ENCODE peak calls at places on chromosomes 7 and 10, in nine cellular contexts. One of them, this sample, is unnamed.

GRCh38 chr10:100625821-100626220 is 90.1 kb downstream of the HIF1AN start:
- DNase-seq in body of pancreas: no peak
- DNase-seq in HFFc6: no peak
- DNase-seq in cardiac fibroblast: no peak
- DNase-seq in RWPE2: no peak
- DNase-seq in endothelial cell: no peak
- DNase-seq in fibroblast of villous mesenchyme: no peak
- DNase-seq in GM06990: no peak
- DNase-seq in adrenal gland: no peak
- DNase-seq in this sample: no peak

GRCh38 chr7:485188-486081 is 34.2 kb downstream of the PDGFA start:
- DNase-seq in body of pancreas: no peak
- DNase-seq in HFFc6: no peak
- DNase-seq in cardiac fibroblast: no peak
- DNase-seq in RWPE2: peak
- DNase-seq in endothelial cell: no peak
- DNase-seq in fibroblast of villous mesenchyme: no peak
- DNase-seq in GM06990: no peak
- DNase-seq in adrenal gland: no peak
- DNase-seq in this sample: no peak

GRCh38 chr10:73577788-73578187 is 13.4 kb downstream of the USP54 start:
- DNase-seq in body of pancreas: peak
- DNase-seq in HFFc6: no peak
- DNase-seq in cardiac fibroblast: peak
- DNase-seq in RWPE2: no peak
- DNase-seq in endothelial cell: no peak
- DNase-seq in fibroblast of villous mesenchyme: no peak
- DNase-seq in GM06990: no peak
- DNase-seq in adrenal gland: peak
- DNase-seq in this sample: no peak

GRCh38 chr7:150375662-150376521 is 3.2 kb upstream of the ZNF775 start:
- DNase-seq in body of pancreas: no peak
- DNase-seq in HFFc6: no peak
- DNase-seq in cardiac fibroblast: no peak
- DNase-seq in RWPE2: no peak
- DNase-seq in endothelial cell: no peak
- DNase-seq in fibroblast of villous mesenchyme: no peak
- DNase-seq in GM06990: peak
- DNase-seq in adrenal gland: no peak
- DNase-seq in this sample: no peak

GRCh38 chr7:12013983-12014382 is 182.0 kb upstream of the THSD7A start:
- DNase-seq in body of pancreas: no peak
- DNase-seq in HFFc6: no peak
- DNase-seq in cardiac fibroblast: no peak
- DNase-seq in RWPE2: no peak
- DNase-seq in endothelial cell: no peak
- DNase-seq in fibroblast of villous mesenchyme: no peak
- DNase-seq in GM06990: no peak
- DNase-seq in adrenal gland: no peak
- DNase-seq in this sample: no peak

GRCh38 chr10:22900841-22901601 is 26.8 kb upstream of the ARMC3 start:
- DNase-seq in body of pancreas: no peak
- DNase-seq in HFFc6: no peak
- DNase-seq in cardiac fibroblast: peak
- DNase-seq in RWPE2: no peak
- DNase-seq in endothelial cell: no peak
- DNase-seq in fibroblast of villous mesenchyme: no peak
- DNase-seq in GM06990: no peak
- DNase-seq in adrenal gland: no peak
- DNase-seq in this sample: no peak

GRCh38 chr7:142645777-142646176 is 103.5 kb upstream of the PRSS1 start:
- DNase-seq in body of pancreas: no peak
- DNase-seq in HFFc6: no peak
- DNase-seq in cardiac fibroblast: no peak
- DNase-seq in RWPE2: no peak
- DNase-seq in endothelial cell: no peak
- DNase-seq in fibroblast of villous mesenchyme: no peak
- DNase-seq in GM06990: no peak
- DNase-seq in adrenal gland: peak
- DNase-seq in this sample: no peak

GRCh38 chr10:132748545-132749427 is 37.2 kb downstream of the NKX6-2 start:
- DNase-seq in body of pancreas: no peak
- DNase-seq in HFFc6: no peak
- DNase-seq in cardiac fibroblast: no peak
- DNase-seq in RWPE2: no peak
- DNase-seq in endothelial cell: no peak
- DNase-seq in fibroblast of villous mesenchyme: no peak
- DNase-seq in GM06990: no peak
- DNase-seq in adrenal gland: no peak
- DNase-seq in this sample: no peak

GRCh38 chr7:120473352-120473751 is 200.4 kb downstream of the KCND2 start:
- DNase-seq in body of pancreas: no peak
- DNase-seq in HFFc6: no peak
- DNase-seq in cardiac fibroblast: no peak
- DNase-seq in RWPE2: no peak
- DNase-seq in endothelial cell: no peak
- DNase-seq in fibroblast of villous mesenchyme: no peak
- DNase-seq in GM06990: no peak
- DNase-seq in adrenal gland: no peak
- DNase-seq in this sample: no peak

GRCh38 chr10:51031995-51032394 is 42.3 kb upstream of the PRKG1 start:
- DNase-seq in body of pancreas: no peak
- DNase-seq in HFFc6: no peak
- DNase-seq in cardiac fibroblast: no peak
- DNase-seq in RWPE2: no peak
- DNase-seq in endothelial cell: no peak
- DNase-seq in fibroblast of villous mesenchyme: no peak
- DNase-seq in GM06990: no peak
- DNase-seq in adrenal gland: no peak
- DNase-seq in this sample: no peak

GRCh38 chr10:106636781-106637491 is 527.6 kb downstream of the SORCS1 start:
- DNase-seq in body of pancreas: no peak
- DNase-seq in HFFc6: no peak
- DNase-seq in cardiac fibroblast: no peak
- DNase-seq in RWPE2: no peak
- DNase-seq in endothelial cell: no peak
- DNase-seq in fibroblast of villous mesenchyme: no peak
- DNase-seq in GM06990: no peak
- DNase-seq in adrenal gland: no peak
- DNase-seq in this sample: no peak

GRCh38 chr7:158614695-158615094 is 27.1 kb upstream of the PTPRN2 start:
- DNase-seq in body of pancreas: no peak
- DNase-seq in HFFc6: peak
- DNase-seq in cardiac fibroblast: peak
- DNase-seq in RWPE2: no peak
- DNase-seq in endothelial cell: no peak
- DNase-seq in fibroblast of villous mesenchyme: peak
- DNase-seq in GM06990: no peak
- DNase-seq in adrenal gland: no peak
- DNase-seq in this sample: no peak

DNA sequence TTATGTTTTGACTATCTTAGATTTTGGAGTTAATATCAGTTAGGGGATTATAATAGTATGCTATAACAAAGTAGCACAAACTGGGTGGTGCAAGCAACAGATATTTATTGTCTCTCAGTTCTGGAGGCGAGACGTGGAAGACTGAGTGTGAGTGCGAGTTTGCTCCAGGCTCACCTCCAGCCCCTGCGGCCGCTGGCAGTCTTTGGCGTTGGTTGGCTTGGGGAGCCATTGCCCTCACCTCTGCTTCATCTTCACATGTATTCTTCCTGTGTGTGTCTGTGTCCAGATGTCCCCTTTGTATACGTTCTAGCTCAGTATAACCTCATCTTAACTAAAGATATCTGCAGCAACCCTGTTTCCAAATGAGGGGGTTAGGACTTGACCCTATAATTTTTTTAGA is 343.9 kb upstream of the COBL start:
- DNase-seq in body of pancreas: no peak
- DNase-seq in HFFc6: no peak
- DNase-seq in cardiac fibroblast: no peak
- DNase-seq in RWPE2: no peak
- DNase-seq in endothelial cell: no peak
- DNase-seq in fibroblast of villous mesenchyme: no peak
- DNase-seq in GM06990: no peak
- DNase-seq in adrenal gland: no peak
- DNase-seq in this sample: no peak
- TF ChIP-seq CTCF in body of pancreas: no peak
- TF ChIP-seq CTCF in HFFc6: no peak
- TF ChIP-seq CTCF in cardiac fibroblast: no peak
- TF ChIP-seq CTCF in RWPE2: no peak
- TF ChIP-seq CTCF in endothelial cell: no peak
- TF ChIP-seq CTCF in fibroblast of villous mesenchyme: no peak
- TF ChIP-seq CTCF in GM06990: no peak
- TF ChIP-seq CTCF in adrenal gland: no peak
- TF ChIP-seq CTCF in this sample: no peak

GRCh38 chr10:87729940-87730339 is 70.3 kb downstream of the PAPSS2 start:
- DNase-seq in body of pancreas: no peak
- DNase-seq in HFFc6: no peak
- DNase-seq in cardiac fibroblast: no peak
- DNase-seq in RWPE2: no peak
- DNase-seq in endothelial cell: no peak
- DNase-seq in fibroblast of villous mesenchyme: no peak
- DNase-seq in GM06990: no peak
- DNase-seq in adrenal gland: no peak
- DNase-seq in this sample: no peak

GRCh38 chr10:87740232-87740631 is 77.8 kb downstream of the ATAD1 start:
- DNase-seq in body of pancreas: no peak
- DNase-seq in HFFc6: peak
- DNase-seq in cardiac fibroblast: peak
- DNase-seq in RWPE2: no peak
- DNase-seq in endothelial cell: no peak
- DNase-seq in fibroblast of villous mesenchyme: peak
- DNase-seq in GM06990: no peak
- DNase-seq in adrenal gland: no peak
- DNase-seq in this sample: no peak

GRCh38 chr10:87733081-87733480 is 73.4 kb downstream of the PAPSS2 start:
- DNase-seq in body of pancreas: no peak
- DNase-seq in HFFc6: no peak
- DNase-seq in cardiac fibroblast: peak
- DNase-seq in RWPE2: no peak
- DNase-seq in endothelial cell: no peak
- DNase-seq in fibroblast of villous mesenchyme: no peak
- DNase-seq in GM06990: no peak
- DNase-seq in adrenal gland: no peak
- DNase-seq in this sample: no peak

GRCh38 chr10:87734987-87735827 is 75.5 kb downstream of the PAPSS2 start:
- DNase-seq in body of pancreas: peak
- DNase-seq in HFFc6: peak
- DNase-seq in cardiac fibroblast: peak
- DNase-seq in RWPE2: no peak
- DNase-seq in endothelial cell: peak
- DNase-seq in fibroblast of villous mesenchyme: peak
- DNase-seq in GM06990: no peak
- DNase-seq in adrenal gland: no peak
- DNase-seq in this sample: peak
- TF ChIP-seq CTCF in body of pancreas: peak
- TF ChIP-seq CTCF in HFFc6: peak
- TF ChIP-seq CTCF in cardiac fibroblast: peak
- TF ChIP-seq CTCF in RWPE2: peak
- TF ChIP-seq CTCF in endothelial cell: peak
- TF ChIP-seq CTCF in fibroblast of villous mesenchyme: peak
- TF ChIP-seq CTCF in GM06990: peak
- TF ChIP-seq CTCF in adrenal gland: peak
- TF ChIP-seq CTCF in this sample: peak

GRCh38 chr7:83947260-83947659 is 247.3 kb downstream of the SEMA3A start:
- DNase-seq in body of pancreas: no peak
- DNase-seq in HFFc6: no peak
- DNase-seq in cardiac fibroblast: peak
- DNase-seq in RWPE2: no peak
- DNase-seq in endothelial cell: peak
- DNase-seq in fibroblast of villous mesenchyme: no peak
- DNase-seq in GM06990: no peak
- DNase-seq in adrenal gland: no peak
- DNase-seq in this sample: peak
- TF ChIP-seq CTCF in body of pancreas: peak
- TF ChIP-seq CTCF in HFFc6: peak
- TF ChIP-seq CTCF in cardiac fibroblast: peak
- TF ChIP-seq CTCF in RWPE2: peak
- TF ChIP-seq CTCF in endothelial cell: no peak
- TF ChIP-seq CTCF in fibroblast of villous mesenchyme: peak
- TF ChIP-seq CTCF in GM06990: peak
- TF ChIP-seq CTCF in adrenal gland: no peak
- TF ChIP-seq CTCF in this sample: peak

DNA sequence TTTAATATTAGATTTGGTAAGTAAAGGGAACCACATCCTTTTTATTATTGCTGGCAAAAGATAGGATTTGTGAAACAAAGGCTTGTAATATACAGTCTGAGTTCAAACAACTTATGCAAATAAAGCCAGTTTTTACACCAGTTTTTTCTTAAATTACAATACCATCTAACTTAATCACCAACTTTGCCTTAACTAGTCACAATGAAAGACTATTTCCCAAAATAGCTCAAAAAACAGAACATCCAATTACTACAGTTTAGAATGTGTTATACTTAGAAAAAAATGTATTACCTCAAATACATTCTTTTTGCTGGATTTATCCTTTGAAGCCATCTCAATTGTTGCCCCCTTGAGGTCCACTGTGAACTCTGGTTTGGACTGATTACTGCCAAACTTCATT is 108.5 kb downstream of the ARHGAP12 start:
- DNase-seq in body of pancreas: no peak
- DNase-seq in HFFc6: no peak
- DNase-seq in cardiac fibroblast: no peak
- DNase-seq in RWPE2: no peak
- DNase-seq in endothelial cell: no peak
- DNase-seq in fibroblast of villous mesenchyme: no peak
- DNase-seq in GM06990: no peak
- DNase-seq in adrenal gland: no peak
- DNase-seq in this sample: no peak
- TF ChIP-seq CTCF in body of pancreas: no peak
- TF ChIP-seq CTCF in HFFc6: peak
- TF ChIP-seq CTCF in cardiac fibroblast: no peak
- TF ChIP-seq CTCF in RWPE2: no peak
- TF ChIP-seq CTCF in endothelial cell: no peak
- TF ChIP-seq CTCF in fibroblast of villous mesenchyme: no peak
- TF ChIP-seq CTCF in GM06990: no peak
- TF ChIP-seq CTCF in adrenal gland: no peak
- TF ChIP-seq CTCF in this sample: no peak

DNA sequence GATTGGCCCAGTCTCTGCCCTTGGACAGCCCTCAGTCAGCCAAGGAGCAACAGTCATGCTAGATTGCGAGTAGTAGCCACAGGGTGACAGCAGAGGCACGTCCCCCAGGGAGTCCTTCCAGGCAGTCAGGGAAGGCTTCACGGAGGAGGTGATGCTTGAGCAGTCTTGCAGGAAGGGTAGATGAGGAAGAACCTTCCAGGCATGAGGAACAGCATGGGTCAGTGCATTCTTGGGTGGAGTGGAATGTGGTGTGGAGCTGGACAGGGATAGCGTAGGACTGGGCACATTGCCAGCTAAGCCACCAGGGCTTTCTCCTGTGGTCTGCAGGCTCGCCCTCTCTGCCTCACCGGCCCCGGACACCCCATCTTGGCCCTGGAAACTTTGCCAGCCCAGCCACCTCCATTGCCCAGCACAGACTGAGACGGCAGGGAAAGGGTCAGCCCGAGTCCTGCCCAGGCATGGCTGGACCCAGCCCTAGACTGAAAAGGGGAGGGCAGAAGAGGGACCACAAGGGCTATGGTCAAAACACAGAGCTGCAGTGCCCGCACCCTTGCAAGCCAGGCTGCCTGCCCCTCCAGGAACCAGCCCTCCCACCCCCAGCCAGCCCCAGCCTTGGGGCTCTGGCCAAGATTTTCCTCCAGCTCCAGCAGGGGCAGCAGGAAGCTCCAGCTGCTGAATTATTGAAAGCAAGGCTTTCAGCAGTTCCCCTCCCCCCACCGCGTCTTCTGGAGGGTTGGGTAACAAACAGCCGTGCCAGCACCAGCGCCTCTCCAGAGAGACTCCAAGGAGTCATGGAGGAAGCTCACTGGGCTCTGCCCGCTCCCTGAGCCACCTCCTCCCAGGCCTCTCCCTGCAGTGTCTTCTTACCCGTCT is 18.7 kb downstream of the SRRM3 start:
- DNase-seq in body of pancreas: peak
- DNase-seq in HFFc6: peak
- DNase-seq in cardiac fibroblast: peak
- DNase-seq in RWPE2: no peak
- DNase-seq in endothelial cell: peak
- DNase-seq in fibroblast of villous mesenchyme: peak
- DNase-seq in GM06990: no peak
- DNase-seq in adrenal gland: peak
- DNase-seq in this sample: no peak
- TF ChIP-seq CTCF in body of pancreas: no peak
- TF ChIP-seq CTCF in HFFc6: no peak
- TF ChIP-seq CTCF in cardiac fibroblast: peak
- TF ChIP-seq CTCF in RWPE2: no peak
- TF ChIP-seq CTCF in endothelial cell: no peak
- TF ChIP-seq CTCF in fibroblast of villous mesenchyme: peak
- TF ChIP-seq CTCF in GM06990: no peak
- TF ChIP-seq CTCF in adrenal gland: no peak
- TF ChIP-seq CTCF in this sample: no peak